ENCODE peak calls at places on chromosome 12, in five cellular contexts. C is GM06990, Y is posterior cingulate gyrus, P is mucosa of gallbladder, V is BE2C. T is an unnamed sample.

GRCh38 chr12:2456813-2457186 is 338.0 kb upstream of the FKBP4 start:
- DNase-seq in C (no peak), P (no peak), Y (no peak), V (no peak), T (no peak)

GRCh38 chr12:112001555-112001954 is 11.4 kb downstream of the TMEM116 start:
- DNase-seq in C (no peak), V (no peak), Y (no peak), P (no peak), T (no peak)

GRCh38 chr12:94149781-94150482 is 1.6 kb downstream of the PLXNC1 start:
- DNase-seq in C (no peak), Y (peak), P (peak), V (no peak), T (no peak)

GRCh38 chr12:53197011-53197640 is 9.9 kb downstream of the ITGB7 start:
- DNase-seq in Y (no peak), V (no peak), P (no peak), C (no peak), T (no peak)

GRCh38 chr12:103640831-103641230 is 53.8 kb downstream of the STAB2 start:
- DNase-seq in P (no peak), C (no peak), Y (no peak), V (no peak), T (peak)

GRCh38 chr12:6734506-6735082 is 10.7 kb downstream of the COPS7A start:
- DNase-seq in V (no peak), C (no peak), Y (no peak), P (no peak), T (no peak)

GRCh38 chr12:1799068-1799881 is 21.1 kb upstream of the LRTM2 start:
- DNase-seq in C (no peak), Y (no peak), V (no peak), P (no peak), T (no peak)

GRCh38 chr12:460301-461230 is 827 bp downstream of the B4GALNT3 start:
- DNase-seq in V (peak), C (peak), Y (no peak), P (peak), T (no peak)

GRCh38 chr12:109991586-109991985 is 4.6 kb downstream of the GIT2 start:
- DNase-seq in C (no peak), Y (no peak), V (no peak), P (no peak), T (no peak)

GRCh38 chr12:123250471-123251383 is 17.5 kb downstream of the MTRFR start:
- DNase-seq in P (peak), Y (no peak), C (no peak), V (peak), T (no peak)

GRCh38 chr12:28578833-28579252 is 388.6 kb downstream of the CCDC91 start:
- DNase-seq in C (no peak), P (no peak), Y (no peak), V (no peak), T (no peak)

GRCh38 chr12:107449891-107450290 is 235.7 kb upstream of the PWP1 start:
- DNase-seq in P (no peak), V (no peak), Y (no peak), C (no peak), T (no peak)